ENCODE peak calls at places on chromosome 18, in six cellular contexts. One of them, this sample, is unnamed.

GRCh38 chr18:13653746-13654455 is 72.5 kb downstream of the FAM210A start:
- DNase-seq in HCT116: no peak
- DNase-seq in GM23248: peak; percentile 9
- DNase-seq in SK-N-SH: no peak
- DNase-seq in MM.1S: no peak
- DNase-seq in Karpas-422: no peak
- DNase-seq in this sample: no peak

GRCh38 chr18:62044490-62045000 is 142.3 kb downstream of the PIGN start:
- DNase-seq in HCT116: no peak
- DNase-seq in GM23248: peak; percentile 10
- DNase-seq in SK-N-SH: no peak
- DNase-seq in MM.1S: no peak
- DNase-seq in Karpas-422: no peak
- DNase-seq in this sample: no peak

GRCh38 chr18:27298215-27298804 is 113.2 kb upstream of the CHST9 start:
- DNase-seq in HCT116: no peak
- DNase-seq in GM23248: no peak
- DNase-seq in SK-N-SH: no peak
- DNase-seq in MM.1S: no peak
- DNase-seq in Karpas-422: no peak
- DNase-seq in this sample: peak; percentile 25

GRCh38 chr18:70385474-70385873 is 96.6 kb downstream of the SOCS6 start:
- DNase-seq in HCT116: no peak
- DNase-seq in GM23248: peak; percentile 46
- DNase-seq in SK-N-SH: no peak
- DNase-seq in MM.1S: no peak
- DNase-seq in Karpas-422: no peak
- DNase-seq in this sample: no peak

GRCh38 chr18:12048010-12048826 is 45.4 kb upstream of the ANKRD62 start:
- DNase-seq in HCT116: no peak
- DNase-seq in GM23248: peak; percentile 51
- DNase-seq in SK-N-SH: no peak
- DNase-seq in MM.1S: no peak
- DNase-seq in Karpas-422: no peak
- DNase-seq in this sample: no peak

GRCh38 chr18:40072761-40073160 is 1882.3 kb upstream of the PIK3C3 start:
- DNase-seq in HCT116: no peak
- DNase-seq in GM23248: no peak
- DNase-seq in SK-N-SH: no peak
- DNase-seq in MM.1S: no peak
- DNase-seq in Karpas-422: no peak
- DNase-seq in this sample: no peak

GRCh38 chr18:42107287-42108045 is 152.4 kb downstream of the PIK3C3 start:
- DNase-seq in HCT116: no peak
- DNase-seq in GM23248: no peak
- DNase-seq in SK-N-SH: no peak
- DNase-seq in MM.1S: no peak
- DNase-seq in Karpas-422: no peak
- DNase-seq in this sample: no peak

GRCh38 chr18:10205136-10205535 is 249.3 kb upstream of the APCDD1 start:
- DNase-seq in HCT116: no peak
- DNase-seq in GM23248: no peak
- DNase-seq in SK-N-SH: peak; percentile 32
- DNase-seq in MM.1S: no peak
- DNase-seq in Karpas-422: no peak
- DNase-seq in this sample: no peak

GRCh38 chr18:3062798-3063563 is 50.0 kb upstream of the LPIN2 start:
- DNase-seq in HCT116: peak; percentile 13
- DNase-seq in GM23248: peak; percentile 36
- DNase-seq in SK-N-SH: peak; percentile 63
- DNase-seq in MM.1S: peak; percentile 74
- DNase-seq in Karpas-422: peak; percentile 79
- DNase-seq in this sample: peak; percentile 57

GRCh38 chr18:7488571-7488970 is 78.5 kb upstream of the PTPRM start:
- DNase-seq in HCT116: no peak
- DNase-seq in GM23248: no peak
- DNase-seq in SK-N-SH: no peak
- DNase-seq in MM.1S: no peak
- DNase-seq in Karpas-422: no peak
- DNase-seq in this sample: peak; percentile 10

GRCh38 chr18:51235011-51235789 is 37.7 kb upstream of the MEX3C start:
- DNase-seq in HCT116: no peak
- DNase-seq in GM23248: peak; percentile 17
- DNase-seq in SK-N-SH: no peak
- DNase-seq in MM.1S: no peak
- DNase-seq in Karpas-422: no peak
- DNase-seq in this sample: peak; percentile 3

GRCh38 chr18:79800353-79801180 is 2.8 kb downstream of the KCNG2 start:
- DNase-seq in HCT116: no peak
- DNase-seq in GM23248: no peak
- DNase-seq in SK-N-SH: no peak
- DNase-seq in MM.1S: no peak
- DNase-seq in Karpas-422: no peak
- DNase-seq in this sample: no peak

GRCh38 chr18:72866901-72867701 is 686 bp downstream of the NETO1 start:
- DNase-seq in HCT116: no peak
- DNase-seq in GM23248: no peak
- DNase-seq in SK-N-SH: peak; percentile 27
- DNase-seq in MM.1S: no peak
- DNase-seq in Karpas-422: no peak
- DNase-seq in this sample: no peak

GRCh38 chr18:61870151-61870550 is 22.7 kb downstream of the RNF152 start:
- DNase-seq in HCT116: no peak
- DNase-seq in GM23248: peak; percentile 8
- DNase-seq in SK-N-SH: peak; percentile 23
- DNase-seq in MM.1S: no peak
- DNase-seq in Karpas-422: no peak
- DNase-seq in this sample: no peak

GRCh38 chr18:70334728-70335329 is 46.0 kb downstream of the SOCS6 start:
- DNase-seq in HCT116: no peak
- DNase-seq in GM23248: peak; percentile 61
- DNase-seq in SK-N-SH: no peak
- DNase-seq in MM.1S: no peak
- DNase-seq in Karpas-422: no peak
- DNase-seq in this sample: peak; percentile 44

GRCh38 chr18:22084547-22084946 is 84.8 kb upstream of the GATA6 start:
- DNase-seq in HCT116: no peak
- DNase-seq in GM23248: no peak
- DNase-seq in SK-N-SH: no peak
- DNase-seq in MM.1S: no peak
- DNase-seq in Karpas-422: no peak
- DNase-seq in this sample: no peak

GRCh38 chr18:76821875-76822509 is 365 bp upstream of the ZNF236 start:
- DNase-seq in HCT116: no peak
- DNase-seq in GM23248: peak; percentile 80
- DNase-seq in SK-N-SH: peak; percentile 95
- DNase-seq in MM.1S: peak; percentile 56
- DNase-seq in Karpas-422: peak; percentile 90
- DNase-seq in this sample: peak; percentile 37

GRCh38 chr18:1296237-1296636 is 391.6 kb downstream of the ADCYAP1 start:
- DNase-seq in HCT116: no peak
- DNase-seq in GM23248: no peak
- DNase-seq in SK-N-SH: no peak
- DNase-seq in MM.1S: no peak
- DNase-seq in Karpas-422: no peak
- DNase-seq in this sample: peak; percentile 25

DNA sequence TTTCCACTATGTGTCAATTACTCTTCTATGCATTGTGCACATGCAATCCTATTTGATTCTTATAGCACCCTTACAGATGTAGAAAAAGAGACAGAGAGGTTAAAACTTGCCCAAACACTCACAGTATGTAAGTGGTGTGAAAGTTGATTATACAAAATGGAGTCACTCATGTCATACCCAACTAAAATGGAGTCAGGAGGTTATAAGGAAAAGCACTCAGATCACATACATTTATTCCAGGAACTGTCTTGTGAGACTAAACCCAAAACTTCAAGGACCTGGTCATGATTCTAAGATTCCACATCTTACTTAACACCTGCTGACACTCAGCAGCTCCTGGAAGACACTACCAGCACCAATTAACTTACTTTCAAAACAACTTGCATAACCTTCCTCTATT is 802.6 kb downstream of the MBD2 start:
- DNase-seq in HCT116: no peak
- DNase-seq in GM23248: no peak
- DNase-seq in SK-N-SH: no peak
- DNase-seq in MM.1S: no peak
- DNase-seq in Karpas-422: no peak
- DNase-seq in this sample: no peak
- H3K9me2 ChIP-seq in HCT116: no peaks in the 10 kb centered on the region
- H3K9me2 ChIP-seq in GM23248: no peaks in the 10 kb centered on the region
- H3K9me2 ChIP-seq in SK-N-SH: no peaks in the 10 kb centered on the region
- H3K9me2 ChIP-seq in MM.1S: no peaks in the 10 kb centered on the region
- H3K9me2 ChIP-seq in Karpas-422: no peaks in the 10 kb centered on the region
- H3K9me2 ChIP-seq in this sample: no peaks in the 10 kb centered on the region

GRCh38 chr18:48391863-48392262 is 17.3 kb downstream of the ZBTB7C start:
- DNase-seq in HCT116: no peak
- DNase-seq in GM23248: no peak
- DNase-seq in SK-N-SH: no peak
- DNase-seq in MM.1S: no peak
- DNase-seq in Karpas-422: no peak
- DNase-seq in this sample: no peak

GRCh38 chr18:48393170-48393569 is 16.0 kb downstream of the ZBTB7C start:
- DNase-seq in HCT116: no peak
- DNase-seq in GM23248: no peak
- DNase-seq in SK-N-SH: no peak
- DNase-seq in MM.1S: no peak
- DNase-seq in Karpas-422: no peak
- DNase-seq in this sample: no peak

GRCh38 chr18:48393776-48394175 is 15.4 kb downstream of the ZBTB7C start:
- DNase-seq in HCT116: no peak
- DNase-seq in GM23248: no peak
- DNase-seq in SK-N-SH: no peak
- DNase-seq in MM.1S: no peak
- DNase-seq in Karpas-422: no peak
- DNase-seq in this sample: no peak

GRCh38 chr18:48390641-48391040 is 18.5 kb downstream of the ZBTB7C start:
- DNase-seq in HCT116: no peak
- DNase-seq in GM23248: no peak
- DNase-seq in SK-N-SH: no peak
- DNase-seq in MM.1S: no peak
- DNase-seq in Karpas-422: no peak
- DNase-seq in this sample: no peak

GRCh38 chr18:48392266-48392665 is 16.9 kb downstream of the ZBTB7C start:
- DNase-seq in HCT116: no peak
- DNase-seq in GM23248: no peak
- DNase-seq in SK-N-SH: no peak
- DNase-seq in MM.1S: no peak
- DNase-seq in Karpas-422: no peak
- DNase-seq in this sample: no peak
- H3K9ac ChIP-seq in HCT116: no peak overlapping the region
- H3K9ac ChIP-seq in GM23248: no peak overlapping the region
- H3K9ac ChIP-seq in SK-N-SH: no peak overlapping the region
- H3K9ac ChIP-seq in MM.1S: no peak overlapping the region
- H3K9ac ChIP-seq in Karpas-422: no peak overlapping the region
- H3K9ac ChIP-seq in this sample: no peak overlapping the region

GRCh38 chr18:46374850-46375249 is 270.7 kb downstream of the HAUS1 start:
- DNase-seq in HCT116: no peak
- DNase-seq in GM23248: no peak
- DNase-seq in SK-N-SH: peak; percentile 56
- DNase-seq in MM.1S: peak; percentile 24
- DNase-seq in Karpas-422: no peak
- DNase-seq in this sample: no peak

GRCh38 chr18:46370898-46371297 is 266.7 kb downstream of the HAUS1 start:
- DNase-seq in HCT116: no peak
- DNase-seq in GM23248: no peak
- DNase-seq in SK-N-SH: no peak
- DNase-seq in MM.1S: no peak
- DNase-seq in Karpas-422: no peak
- DNase-seq in this sample: no peak

GRCh38 chr18:46373787-46374186 is 269.6 kb downstream of the HAUS1 start:
- DNase-seq in HCT116: no peak
- DNase-seq in GM23248: no peak
- DNase-seq in SK-N-SH: peak; percentile 83
- DNase-seq in MM.1S: no peak
- DNase-seq in Karpas-422: no peak
- DNase-seq in this sample: no peak

GRCh38 chr18:46372670-46373069 is 268.5 kb downstream of the HAUS1 start:
- DNase-seq in HCT116: no peak
- DNase-seq in GM23248: no peak
- DNase-seq in SK-N-SH: no peak
- DNase-seq in MM.1S: no peak
- DNase-seq in Karpas-422: no peak
- DNase-seq in this sample: no peak

DNA sequence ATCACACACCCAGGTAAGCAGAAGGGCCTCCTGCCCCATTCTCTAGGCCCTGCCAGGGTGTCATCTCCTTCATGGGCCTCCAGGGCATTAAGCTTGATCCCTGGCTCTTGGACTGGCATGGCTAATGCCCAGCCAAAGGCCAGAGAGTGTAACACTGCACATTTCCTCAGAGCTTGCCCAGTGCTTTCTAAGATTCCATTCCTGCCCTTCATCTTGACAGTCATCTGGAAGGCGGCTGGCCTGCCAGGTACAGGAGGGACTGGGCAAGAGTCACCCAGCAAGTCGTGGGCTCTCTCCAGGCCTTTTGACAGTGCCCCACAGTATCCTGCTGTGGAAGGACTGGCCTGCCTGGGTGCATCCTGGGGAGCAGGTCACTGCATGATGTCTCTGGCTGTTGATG is 268.9 kb downstream of the HAUS1 start:
- DNase-seq in HCT116: no peak
- DNase-seq in GM23248: no peak
- DNase-seq in SK-N-SH: no peak
- DNase-seq in MM.1S: no peak
- DNase-seq in Karpas-422: no peak
- DNase-seq in this sample: no peak
- H3K9me2 ChIP-seq in HCT116: no peaks in the 10 kb centered on the region
- H3K9me2 ChIP-seq in GM23248: no peaks in the 10 kb centered on the region
- H3K9me2 ChIP-seq in SK-N-SH: no peaks in the 10 kb centered on the region
- H3K9me2 ChIP-seq in MM.1S: no peaks in the 10 kb centered on the region
- H3K9me2 ChIP-seq in Karpas-422: no peaks in the 10 kb centered on the region
- H3K9me2 ChIP-seq in this sample: no peaks in the 10 kb centered on the region

GRCh38 chr18:44651453-44651852 is 29.2 kb upstream of the SETBP1 start:
- DNase-seq in HCT116: no peak
- DNase-seq in GM23248: peak; percentile 78
- DNase-seq in SK-N-SH: no peak
- DNase-seq in MM.1S: no peak
- DNase-seq in Karpas-422: no peak
- DNase-seq in this sample: peak; percentile 62

GRCh38 chr18:44651918-44652317 is 28.8 kb upstream of the SETBP1 start:
- DNase-seq in HCT116: no peak
- DNase-seq in GM23248: peak; percentile 23
- DNase-seq in SK-N-SH: no peak
- DNase-seq in MM.1S: no peak
- DNase-seq in Karpas-422: no peak
- DNase-seq in this sample: no peak

GRCh38 chr18:44655435-44655834 is 25.3 kb upstream of the SETBP1 start:
- DNase-seq in HCT116: no peak
- DNase-seq in GM23248: no peak
- DNase-seq in SK-N-SH: no peak
- DNase-seq in MM.1S: no peak
- DNase-seq in Karpas-422: no peak
- DNase-seq in this sample: no peak

DNA sequence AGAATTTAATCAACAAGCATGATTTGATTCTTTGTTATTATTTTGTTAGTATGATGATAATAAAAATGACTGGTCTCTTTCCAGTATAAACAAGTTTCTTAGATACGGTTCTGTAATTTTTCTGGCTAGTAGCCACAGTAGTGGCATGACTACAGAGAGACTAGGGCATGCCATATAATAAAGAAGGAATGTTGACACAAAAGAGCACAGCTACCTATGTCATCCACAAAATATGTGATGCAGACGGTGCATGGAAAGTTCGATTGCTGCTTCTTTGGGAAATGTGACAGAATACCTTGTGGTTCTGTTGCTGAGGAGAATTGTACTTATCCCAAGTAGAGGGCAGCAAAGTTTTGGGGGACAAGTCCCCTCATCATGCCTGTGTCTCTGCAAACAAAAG is 26.1 kb upstream of the SETBP1 start:
- DNase-seq in HCT116: no peak
- DNase-seq in GM23248: peak; percentile 87
- DNase-seq in SK-N-SH: no peak
- DNase-seq in MM.1S: no peak
- DNase-seq in Karpas-422: no peak
- DNase-seq in this sample: peak; percentile 83
- H3K9ac ChIP-seq in HCT116: no peak overlapping the region
- H3K9ac ChIP-seq in GM23248: no peak overlapping the region
- H3K9ac ChIP-seq in SK-N-SH: peak overlapping the region; percentile 31
- H3K9ac ChIP-seq in MM.1S: no peak overlapping the region
- H3K9ac ChIP-seq in Karpas-422: no peak overlapping the region
- H3K9ac ChIP-seq in this sample: no peak overlapping the region

This sample was measured in PC-3.